ENCODE peak calls at places on chromosome 12, in nine cellular contexts. Y is transverse colon, K is A549, N is K562, G is sigmoid colon, Q is stomach, P is SK-N-SH, J is esophagus muscularis mucosa, S is tibial nerve. I is an unnamed sample. For H3K4me1, the result is how much of the 10 kb centered on the place peaks cover.

GRCh38 chr12:15522574-15523187 is 200.4 kb downstream of the PTPRO start:
- DNase-seq in Y (no peak), J (no peak), K (peak), Q (no peak), S (no peak), P (peak), G (no peak), N (no peak), I (no peak)

GRCh38 chr12:49662998-49663843 is 39.9 kb downstream of the PRPF40B start:
- DNase-seq in S (no peak), Y (peak), K (no peak), Q (no peak), J (no peak), P (peak), N (peak), G (peak), I (peak)

GRCh38 chr12:76586764-76587395 is 27.3 kb upstream of the OSBPL8 start:
- DNase-seq in G (no peak), K (no peak), J (no peak), Y (peak), Q (no peak), N (peak), P (peak), S (no peak), I (no peak)

GRCh38 chr12:125889742-125890141 is 824.5 kb downstream of the AACS start:
- DNase-seq in G (no peak), N (no peak), Y (no peak), K (no peak), S (no peak), Q (no peak), J (no peak), P (no peak), I (no peak)

GRCh38 chr12:131910302-131911110 is 16.1 kb downstream of the ULK1 start:
- DNase-seq in P (no peak), Y (no peak), K (no peak), Q (no peak), J (no peak), S (no peak), N (no peak), G (peak), I (peak)

GRCh38 chr12:100826323-100826722 is 31.7 kb downstream of the ANO4 start:
- DNase-seq in Q (peak), G (no peak), Y (peak), S (no peak), K (peak), N (peak), P (no peak), J (no peak), I (peak)

GRCh38 chr12:91985002-91985767 is 160.5 kb downstream of the BTG1 start:
- DNase-seq in N (no peak), J (no peak), Y (no peak), S (no peak), K (no peak), Q (no peak), P (no peak), G (no peak), I (no peak)

GRCh38 chr12:8644345-8645248 is 18.0 kb downstream of the MFAP5 start:
- DNase-seq in G (no peak), N (no peak), Y (no peak), P (no peak), K (no peak), S (no peak), J (no peak), Q (no peak), I (no peak)

GRCh38 chr12:13339538-13339937 is 143.0 kb downstream of the EMP1 start:
- DNase-seq in P (no peak), J (peak), Y (no peak), S (no peak), N (no peak), K (peak), G (no peak), Q (no peak), I (no peak)

GRCh38 chr12:119235352-119235751 is 56.6 kb downstream of the HSPB8 start:
- DNase-seq in N (no peak), J (no peak), G (no peak), Q (no peak), K (no peak), Y (no peak), S (no peak), P (peak), I (no peak)

GRCh38 chr12:132423251-132424117 is 66.5 kb upstream of the FBRSL1 start:
- DNase-seq in N (peak), J (no peak), Y (no peak), P (peak), Q (no peak), G (no peak), K (peak), S (no peak), I (no peak)

GRCh38 chr12:46459111-46459510 is 86.5 kb upstream of the SLC38A2 start:
- DNase-seq in S (no peak), K (no peak), N (no peak), Q (no peak), J (no peak), G (no peak), Y (no peak), P (no peak), I (no peak)

GRCh38 chr12:88903333-88903732 is 323.1 kb upstream of the KITLG start:
- DNase-seq in Q (no peak), K (no peak), Y (no peak), P (no peak), J (no peak), N (no peak), G (no peak), S (no peak), I (no peak)

GRCh38 chr12:40727774-40728483 is 35.7 kb downstream of the CNTN1 start:
- DNase-seq in Q (no peak), K (peak), N (no peak), Y (no peak), J (no peak), P (peak), S (no peak), G (no peak), I (no peak)

GRCh38 chr12:120162763-120163162 is 31.8 kb downstream of the GCN1 start:
- DNase-seq in J (no peak), K (no peak), N (no peak), Y (no peak), Q (no peak), S (no peak), P (no peak), G (no peak), I (no peak)

GRCh38 chr12:82527165-82527780 is 159.4 kb upstream of the TMTC2 start:
- DNase-seq in Q (no peak), N (peak), S (no peak), Y (peak), J (no peak), G (no peak), K (peak), P (peak), I (no peak)

GRCh38 chr12:1877169-1877878 is 41.1 kb downstream of the CACNA2D4 start:
- DNase-seq in G (no peak), P (no peak), S (no peak), Y (no peak), J (peak), N (no peak), K (no peak), Q (no peak), I (no peak)

GRCh38 chr12:14322403-14322802 is 43.1 kb upstream of the ATF7IP start:
- DNase-seq in P (no peak), Y (no peak), S (no peak), Q (no peak), N (no peak), G (no peak), K (no peak), J (no peak), I (no peak)

GRCh38 chr12:6764011-6764828 is 1.9 kb upstream of the PTMS start:
- DNase-seq in S (peak), J (peak), P (peak), N (peak), Q (peak), G (peak), K (peak), Y (peak), I (peak)

GRCh38 chr12:122458105-122459035 is 35.9 kb upstream of the CLIP1 start:
- DNase-seq in N (no peak), Q (no peak), S (no peak), K (no peak), J (no peak), Y (no peak), P (no peak), G (peak), I (peak)

GRCh38 chr12:122459211-122459610 is 36.7 kb upstream of the CLIP1 start:
- DNase-seq in S (no peak), P (no peak), G (peak), J (no peak), K (no peak), Q (peak), Y (no peak), N (no peak), I (no peak)

GRCh38 chr12:122454739-122455138 is 32.3 kb upstream of the CLIP1 start:
- DNase-seq in S (no peak), G (peak), Q (no peak), Y (no peak), P (no peak), J (no peak), N (no peak), K (no peak), I (no peak)

GRCh38 chr12:122460061-122460460 is 37.6 kb upstream of the CLIP1 start:
- DNase-seq in P (no peak), S (no peak), Y (no peak), Q (no peak), N (no peak), J (no peak), K (no peak), G (no peak), I (no peak)

DNA sequence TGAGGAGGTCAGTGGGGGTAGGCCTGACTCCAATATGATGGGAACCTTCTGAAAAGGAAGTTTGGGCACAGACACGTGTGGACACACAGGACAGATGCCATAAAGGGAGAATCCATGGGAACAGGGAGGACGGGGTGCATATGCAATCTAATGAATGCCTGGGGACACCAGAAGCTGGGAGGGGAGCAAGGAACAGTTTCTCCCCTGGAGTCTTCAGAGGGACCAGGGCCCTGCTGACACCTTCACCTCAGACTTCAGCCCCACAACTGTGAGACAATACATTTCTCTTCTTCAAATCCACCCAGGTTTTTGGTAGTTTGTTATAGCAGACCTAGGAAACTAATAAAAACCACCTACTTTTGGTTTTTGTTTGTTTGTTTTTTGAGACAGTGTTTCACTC is 35.2 kb upstream of the CLIP1 start:
- DNase-seq in S (no peak), Y (no peak), Q (no peak), N (no peak), J (no peak), P (no peak), K (no peak), G (no peak), I (no peak)
- H3K4me1 ChIP-seq in S (under half), Y (under half), Q (under half), N (under half), J (under half), P (under half), K (under half), G (under half), I (under half)

GRCh38 chr12:113459981-113460380 is 11.7 kb downstream of the LHX5 start:
- DNase-seq in G (no peak), J (no peak), K (no peak), Y (no peak), N (no peak), P (no peak), Q (no peak), S (no peak), I (no peak)

GRCh38 chr12:113462117-113462774 is 9.4 kb downstream of the LHX5 start:
- DNase-seq in S (peak), J (peak), Y (peak), G (peak), P (peak), K (peak), N (peak), Q (peak), I (peak)

GRCh38 chr12:113462880-113463745 is 8.6 kb downstream of the LHX5 start:
- DNase-seq in G (no peak), P (peak), N (no peak), J (no peak), Q (no peak), S (no peak), K (no peak), Y (no peak), I (no peak)

GRCh38 chr12:113463746-113464743 is 7.6 kb downstream of the LHX5 start:
- DNase-seq in J (no peak), Q (no peak), S (no peak), P (peak), G (no peak), K (no peak), N (no peak), Y (no peak), I (no peak)

DNA sequence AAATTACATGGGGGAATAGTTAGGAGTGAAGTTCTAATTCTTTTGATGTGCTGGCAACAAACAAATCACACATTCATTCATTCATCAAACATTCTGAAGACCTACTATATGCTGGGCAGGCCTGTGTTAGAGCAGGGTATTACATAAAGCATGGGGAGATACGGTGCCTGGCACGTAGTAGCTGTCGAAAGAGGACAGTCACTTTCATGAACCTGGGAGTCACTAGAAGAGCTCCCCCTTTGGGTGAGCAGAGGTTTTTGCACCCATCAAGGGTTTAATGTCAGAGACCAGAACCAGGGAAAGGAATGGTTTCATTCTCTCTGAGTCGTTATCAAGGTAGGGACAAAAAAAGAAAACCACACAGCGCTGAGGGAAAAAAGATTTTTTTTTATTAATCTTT is 10.0 kb downstream of the LHX5 start:
- DNase-seq in S (no peak), N (peak), G (no peak), P (peak), K (peak), Y (no peak), Q (no peak), J (no peak), I (no peak)
- TF ChIP-seq EP300 in S (no peak), N (no peak), G (no peak), P (no peak), K (no peak), Y (no peak), Q (no peak), J (no peak), I (no peak)

DNA sequence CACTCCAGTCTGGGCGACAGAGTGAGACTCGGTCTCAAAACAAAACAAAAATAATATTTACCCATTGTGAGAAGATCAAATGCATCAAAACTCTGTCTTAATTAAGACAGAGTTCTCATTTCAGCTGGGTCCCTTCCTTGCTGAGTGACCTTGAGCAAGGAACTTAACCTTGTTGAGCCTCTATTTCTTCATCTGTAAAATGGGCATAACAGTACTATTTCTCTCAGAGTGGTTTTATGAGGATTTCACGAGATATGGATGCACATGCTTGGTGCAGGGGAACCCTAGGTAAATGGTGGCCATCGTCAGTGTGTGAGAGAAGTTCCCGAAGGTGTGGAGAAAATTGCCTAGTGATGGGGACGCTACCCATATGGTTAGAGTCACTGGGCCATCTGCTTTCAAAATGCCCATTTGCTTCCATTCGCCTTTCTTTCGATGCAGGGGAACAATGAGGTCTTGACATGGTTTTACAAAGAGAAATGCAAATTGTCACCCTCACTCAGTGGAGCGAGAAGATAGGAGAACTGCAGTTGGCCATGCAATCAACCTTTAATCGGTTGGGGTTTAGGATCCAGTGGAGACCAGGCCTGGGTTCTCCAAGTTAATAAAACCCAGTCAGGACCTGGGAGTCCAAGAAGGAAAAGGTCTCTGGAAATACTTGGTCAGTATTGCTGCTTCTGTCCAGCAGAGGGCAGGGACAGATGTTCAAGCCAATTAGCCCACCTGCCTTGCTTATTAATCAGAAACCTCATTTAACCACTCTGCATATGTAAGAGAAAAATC is 37.1 kb downstream of the CFAP251 start:
- DNase-seq in J (no peak), Y (no peak), Q (no peak), K (no peak), P (peak), N (no peak), S (no peak), G (no peak), I (no peak)
- H3K4me3 ChIP-seq in J (no peak), Y (no peak), Q (no peak), K (no peak), P (no peak), N (no peak), S (no peak), G (no peak), I (no peak)

GRCh38 chr12:105467710-105468366 is 137.3 kb downstream of the C12orf75 start:
- DNase-seq in K (no peak), G (no peak), Y (no peak), S (no peak), Q (no peak), P (peak), N (no peak), J (no peak), I (no peak)

GRCh38 chr12:105464426-105464825 is 133.9 kb downstream of the C12orf75 start:
- DNase-seq in K (no peak), J (no peak), N (no peak), G (no peak), Q (no peak), S (no peak), Y (no peak), P (no peak), I (no peak)

GRCh38 chr12:105468464-105468863 is 138.0 kb downstream of the C12orf75 start:
- DNase-seq in Y (no peak), K (no peak), N (no peak), Q (no peak), G (no peak), S (no peak), J (no peak), P (no peak), I (no peak)

GRCh38 chr12:105466901-105467598 is 136.6 kb downstream of the C12orf75 start:
- DNase-seq in Y (no peak), N (no peak), Q (no peak), S (no peak), J (no peak), K (no peak), G (no peak), P (no peak), I (no peak)

GRCh38 chr12:105466231-105466900 is 135.9 kb downstream of the C12orf75 start:
- DNase-seq in Q (no peak), S (no peak), J (no peak), G (no peak), N (no peak), K (no peak), P (no peak), Y (no peak), I (no peak)
- H3K4me1 ChIP-seq in Q (under half), S (under half), J (under half), G (under half), N (under half), K (under half), P (under half), Y (under half), I (under half)

DNA sequence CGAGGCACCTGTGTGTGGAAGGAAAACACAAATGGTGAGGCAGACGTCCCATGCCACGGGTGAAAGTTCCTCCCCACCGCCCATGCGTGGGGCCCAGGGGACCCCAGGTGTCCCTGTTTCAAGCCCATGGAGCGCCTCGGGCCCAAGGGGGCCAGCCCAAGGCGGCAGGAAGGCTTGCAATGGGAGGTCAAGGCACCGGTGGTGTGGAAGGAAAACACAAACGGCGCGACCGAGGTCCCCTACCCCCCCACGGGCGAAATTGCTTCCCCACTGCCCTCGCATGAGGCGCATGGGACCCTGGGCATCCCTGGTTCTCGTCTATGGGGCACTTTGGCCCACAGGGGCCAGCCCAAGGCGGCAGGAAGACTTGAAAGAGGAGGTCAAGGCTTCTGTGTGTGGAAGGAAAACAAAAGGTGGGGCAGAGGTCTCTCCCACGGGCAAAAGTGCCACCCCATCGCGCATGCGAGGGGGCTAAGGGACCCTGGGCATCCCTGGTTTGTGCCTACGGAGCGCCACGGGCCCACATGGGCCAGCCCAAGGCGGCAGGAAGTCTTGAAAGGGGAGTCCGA is 379.4 kb downstream of the ALG10 start:
- DNase-seq in J (peak), K (no peak), G (peak), P (peak), N (peak), Y (no peak), Q (peak), S (peak), I (peak)
- TF ChIP-seq EP300 in J (no peak), K (no peak), G (no peak), P (no peak), N (no peak), Y (no peak), Q (no peak), S (no peak), I (no peak)

DNA sequence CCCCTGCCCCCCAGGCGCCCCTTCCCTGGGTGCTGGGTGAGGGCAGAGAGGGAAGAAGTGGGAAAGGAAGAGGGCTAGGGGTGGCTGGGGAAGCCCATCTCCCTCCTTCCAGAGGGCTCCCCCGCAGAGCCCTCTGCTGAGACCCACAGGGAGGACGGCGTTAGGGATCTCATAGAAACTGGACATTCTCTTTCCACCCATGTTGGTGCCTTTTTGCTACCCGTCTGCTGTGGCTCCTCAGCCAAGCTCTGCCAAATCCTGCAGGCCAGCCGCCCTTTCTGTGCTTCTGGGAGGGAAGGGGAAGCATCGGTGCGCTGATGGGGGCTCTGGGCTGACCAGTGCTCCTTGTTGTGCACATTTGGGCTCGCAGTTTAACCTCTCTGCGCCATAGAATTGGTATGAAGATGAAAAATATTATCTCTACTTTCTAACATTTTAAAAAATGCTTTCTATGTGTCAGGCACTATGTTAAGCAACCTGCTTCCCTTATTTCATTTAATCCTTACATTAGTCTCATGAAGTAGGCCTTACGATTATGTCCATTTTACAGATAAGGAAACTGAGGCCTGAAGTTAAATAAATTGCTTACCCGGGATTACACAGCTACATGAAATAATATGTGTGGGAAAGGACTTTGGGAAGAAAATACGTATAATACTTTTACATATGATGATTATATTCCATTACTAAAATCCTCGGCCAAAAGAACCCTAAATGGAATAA is 981 bp downstream of the SLC48A1 start:
- DNase-seq in G (no peak), Y (no peak), P (peak), J (no peak), N (peak), S (no peak), Q (no peak), K (peak), I (no peak)
- H3K4me3 ChIP-seq in G (peak), Y (peak), P (peak), J (peak), N (peak), S (peak), Q (peak), K (peak), I (peak)